ENCODE peak calls at places on chromosomes 4 and X, in four cellular contexts. R is dorsolateral prefrontal cortex, I is AG04450, V is cardiac muscle cell. C is an unnamed sample.

GRCh38 chrX:16762579-16762978 is 23.7 kb upstream of the TXLNG start:
- DNase-seq in V (no peak), I (no peak), R (no peak), C (no peak)

GRCh38 chr4:26050671-26051070 is 136.7 kb downstream of the SMIM20 start:
- DNase-seq in I (no peak), V (no peak), R (no peak), C (no peak)

GRCh38 chr4:85724801-85725548 is 250.0 kb downstream of the ARHGAP24 start:
- DNase-seq in I (no peak), R (no peak), V (no peak), C (no peak)

GRCh38 chrX:153474266-153474665 is 3.9 kb upstream of the HAUS7 start:
- DNase-seq in V (no peak), I (no peak), R (no peak), C (no peak)

GRCh38 chrX:141989134-141989533 is 85.4 kb downstream of the MAGEC1 start:
- DNase-seq in R (no peak), I (no peak), V (no peak), C (no peak)

GRCh38 chr4:27176400-27176799 is 315.8 kb downstream of the STIM2 start:
- DNase-seq in I (no peak), V (peak), R (no peak), C (no peak)

GRCh38 chr4:48141048-48141447 is 7.0 kb upstream of the TXK start:
- DNase-seq in I (peak), R (no peak), V (peak), C (no peak)

GRCh38 chrX:37753384-37753783 is 26.5 kb upstream of the CYBB start:
- DNase-seq in V (no peak), R (no peak), I (no peak), C (no peak)

DNA sequence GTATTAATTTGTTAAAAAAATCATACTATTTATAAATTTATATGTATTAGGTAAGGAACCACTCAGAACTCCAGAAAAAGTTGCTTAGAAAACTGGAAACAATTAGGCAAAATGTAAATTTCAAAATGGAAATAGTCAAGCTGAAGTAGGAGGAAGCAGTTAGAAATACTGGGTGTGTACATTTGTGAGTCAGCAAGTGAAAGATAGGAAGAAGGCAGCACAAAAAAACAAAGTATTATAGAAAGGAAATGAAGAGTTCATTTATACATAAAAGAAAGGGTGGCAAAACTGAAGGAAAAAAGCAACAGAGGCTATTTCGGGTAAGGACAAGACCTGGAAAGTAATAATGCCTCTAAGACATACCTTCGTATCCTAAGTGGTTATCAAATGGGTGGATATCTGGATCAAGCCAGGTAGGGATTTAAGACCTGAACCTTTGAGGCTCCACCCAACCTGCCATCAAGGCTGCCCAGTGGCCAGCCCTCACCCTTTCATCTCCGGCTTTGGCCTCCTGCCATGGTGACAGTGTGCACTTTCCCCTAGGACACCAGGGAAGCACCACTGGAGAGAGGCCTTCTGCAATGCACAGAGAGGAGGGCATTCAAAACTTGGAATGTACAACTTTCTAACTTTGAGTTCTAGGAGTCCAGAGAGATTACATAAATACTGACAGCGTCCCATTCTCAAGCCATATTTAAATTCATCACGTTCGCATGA is at the start of gene LRRC66:
- DNase-seq in V (no peak), R (no peak), I (no peak), C (no peak)
- H3K27ac ChIP-seq in V (peak), R (no peak), I (no peak), C (no peak)

DNA sequence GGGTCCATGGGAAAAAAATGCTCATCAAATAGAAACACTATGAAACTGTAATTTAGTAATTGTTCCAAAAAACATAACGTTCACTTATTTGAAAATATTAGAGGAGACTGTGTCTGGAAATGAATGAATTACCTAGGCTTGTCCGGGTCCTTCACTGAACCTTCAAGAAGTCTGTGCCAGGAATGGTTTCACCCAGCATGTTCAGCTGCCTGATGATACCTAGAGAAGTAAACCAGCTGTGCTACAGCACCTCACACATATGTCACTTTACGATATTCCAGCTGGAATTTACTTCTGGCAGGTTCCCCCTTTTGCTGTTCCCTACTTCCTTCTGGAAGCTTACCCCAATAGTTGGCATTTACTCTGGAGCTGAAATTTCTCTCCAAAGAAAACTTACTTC is 906.5 kb downstream of the FAT4 start:
- DNase-seq in I (no peak), V (no peak), R (no peak), C (no peak)
- H3K4me3 ChIP-seq in I (no peak), V (no peak), R (no peak), C (no peak)

GRCh38 chr4:73251384-73251783 is 7.2 kb downstream of the ANKRD17 start:
- DNase-seq in R (no peak), I (no peak), V (no peak), C (no peak)
- TF ChIP-seq CTCF in R (no peak), I (no peak), V (peak), C (peak)

GRCh38 chr4:74038161-74039064 is at the start of gene CXCL3:
- DNase-seq in I (no peak), V (peak), R (peak), C (peak)
- H3K27ac ChIP-seq in I (peak), V (no peak), R (no peak), C (peak)

GRCh38 chr4:121765368-121765705 is 373 bp upstream of the SMIM43 start:
- DNase-seq in I (no peak), V (no peak), R (no peak), C (no peak)
- H3K4me3 ChIP-seq in I (peak), V (peak), R (peak), C (peak)

DNA sequence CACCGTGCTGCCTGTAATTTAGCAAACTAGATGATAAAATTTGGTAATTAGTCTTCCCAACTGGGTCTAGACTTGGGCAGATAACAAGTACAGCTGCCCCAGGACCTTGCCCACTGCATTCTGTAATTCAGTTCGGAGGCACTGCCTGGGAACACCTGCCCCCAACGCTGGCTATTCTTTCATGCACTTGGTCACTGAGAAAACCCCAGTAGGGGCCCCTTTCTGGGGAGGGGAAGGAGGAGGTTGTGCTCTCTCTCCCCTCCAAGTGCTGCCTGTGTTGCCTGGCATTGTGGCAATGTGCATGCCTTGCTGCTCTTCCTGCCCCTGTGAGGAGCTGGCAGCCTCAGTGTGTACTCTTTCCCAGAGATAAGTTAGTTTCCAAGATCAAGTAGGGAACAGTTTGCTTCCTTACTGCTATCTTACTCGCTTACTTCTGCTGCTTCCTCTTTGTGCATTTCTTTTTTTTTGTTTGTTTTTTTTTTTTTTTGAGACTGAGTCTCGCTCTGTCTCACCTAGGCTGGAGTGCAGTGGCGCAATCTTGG is 90.8 kb downstream of the AASDH start:
- DNase-seq in R (no peak), I (no peak), V (no peak), C (no peak)
- TF ChIP-seq CTCF in R (no peak), I (no peak), V (no peak), C (no peak)

C was measured in heart right ventricle.